ENCODE peak calls at places on chromosomes 11 and 22, in nine cellular contexts. G is IMR-90, H is DND-41, V is colonic mucosa, C is fibroblast of lung, R is psoas muscle, D is Panc1, F is fibroblast of pulmonary artery, E is body of pancreas. W is an unnamed sample.

GRCh38 chr11:68050371-68050841 is 11.6 kb downstream of the TCIRG1 start:
- DNase-seq in G (no peak), H (no peak), V (no peak), C (no peak), R (peak), D (no peak), F (no peak), E (no peak), W (no peak)

GRCh38 chr11:95908826-95909225 is 15.1 kb downstream of the MTMR2 start:
- DNase-seq in G (peak), H (no peak), V (no peak), C (peak), R (no peak), D (no peak), F (peak), E (no peak), W (no peak)

GRCh38 chr11:32333335-32333991 is 101.9 kb downstream of the WT1 start:
- DNase-seq in G (peak), H (no peak), V (peak), C (peak), R (peak), D (no peak), F (peak), E (peak), W (peak)

GRCh38 chr11:111655924-111656323 is 53.7 kb downstream of the SIK2 start:
- DNase-seq in G (no peak), H (no peak), V (no peak), C (no peak), R (no peak), D (no peak), F (no peak), E (no peak), W (no peak)

GRCh38 chr11:88709567-88709966 is 356.2 kb downstream of the GRM5 start:
- DNase-seq in G (no peak), H (no peak), V (peak), C (no peak), R (no peak), D (peak), F (no peak), E (no peak), W (no peak)

GRCh38 chr22:39349967-39350802 is at the start of gene SYNGR1:
- DNase-seq in G (no peak), H (peak), V (no peak), C (no peak), R (no peak), D (no peak), F (no peak), E (peak), W (no peak)

GRCh38 chr11:15109602-15110001 is 5.1 kb upstream of the INSC start:
- DNase-seq in G (no peak), H (no peak), V (no peak), C (no peak), R (no peak), D (no peak), F (no peak), E (no peak), W (no peak)

GRCh38 chr11:114076974-114077373 is 17.5 kb downstream of the ZBTB16 start:
- DNase-seq in G (no peak), H (no peak), V (no peak), C (no peak), R (no peak), D (no peak), F (no peak), E (no peak), W (no peak)

GRCh38 chr11:128937480-128937879 is 5.2 kb downstream of the TP53AIP1 start:
- DNase-seq in G (no peak), H (no peak), V (no peak), C (no peak), R (no peak), D (no peak), F (no peak), E (no peak), W (no peak)

GRCh38 chr11:62295504-62295903 is 3.4 kb downstream of the SCGB1D4 start:
- DNase-seq in G (peak), H (peak), V (no peak), C (peak), R (no peak), D (no peak), F (peak), E (peak), W (no peak)

GRCh38 chr11:64367931-64368672 is 9.1 kb downstream of the RPS6KA4 start:
- DNase-seq in G (no peak), H (no peak), V (no peak), C (no peak), R (no peak), D (no peak), F (no peak), E (no peak), W (no peak)

GRCh38 chr11:69348414-69349235 is 54.7 kb downstream of the MYEOV start:
- DNase-seq in G (no peak), H (no peak), V (peak), C (no peak), R (no peak), D (no peak), F (no peak), E (no peak), W (no peak)

GRCh38 chr11:122696662-122697061 is 41.1 kb downstream of the UBASH3B start:
- DNase-seq in G (no peak), H (peak), V (no peak), C (no peak), R (no peak), D (no peak), F (no peak), E (no peak), W (no peak)

GRCh38 chr11:75265851-75266531 is 25.4 kb downstream of the TPBGL start:
- DNase-seq in G (peak), H (no peak), V (no peak), C (peak), R (peak), D (no peak), F (peak), E (no peak), W (no peak)

GRCh38 chr11:96464695-96465307 is 75.0 kb downstream of the JRKL start:
- DNase-seq in G (peak), H (no peak), V (no peak), C (peak), R (no peak), D (peak), F (peak), E (no peak), W (peak)

GRCh38 chr11:86193297-86194095 is 51.1 kb upstream of the EED start:
- DNase-seq in G (peak), H (peak), V (peak), C (peak), R (peak), D (peak), F (peak), E (peak), W (no peak)

GRCh38 chr11:35511666-35512065 is 13.8 kb downstream of the PAMR1 start:
- DNase-seq in G (peak), H (no peak), V (no peak), C (peak), R (no peak), D (no peak), F (peak), E (no peak), W (no peak)

GRCh38 chr11:106621479-106621878 is 396.8 kb downstream of the GUCY1A2 start:
- DNase-seq in G (no peak), H (no peak), V (no peak), C (no peak), R (no peak), D (no peak), F (no peak), E (no peak), W (no peak)

GRCh38 chr11:129828301-129828836 is 12.7 kb downstream of the TMEM45B start:
- DNase-seq in G (no peak), H (no peak), V (no peak), C (no peak), R (no peak), D (no peak), F (peak), E (peak), W (no peak)

GRCh38 chr11:124115782-124116616 is 749 bp downstream of the VWA5A start:
- DNase-seq in G (no peak), H (no peak), V (peak), C (no peak), R (no peak), D (no peak), F (no peak), E (peak), W (no peak)

GRCh38 chr11:61266602-61267001 is 25.6 kb downstream of the PGA5 start:
- DNase-seq in G (no peak), H (no peak), V (no peak), C (no peak), R (no peak), D (no peak), F (no peak), E (no peak), W (no peak)

GRCh38 chr11:110478410-110478809 is 48.7 kb downstream of the FDX1 start:
- DNase-seq in G (no peak), H (no peak), V (no peak), C (no peak), R (no peak), D (no peak), F (no peak), E (no peak), W (no peak)
- TF ChIP-seq CTCF in G (no peak), H (peak), V (no peak), C (peak), R (no peak), D (peak), F (peak), E (no peak), W (no peak)

GRCh38 chr11:44658451-44658850 is 68.3 kb upstream of the TSPAN18 start:
- DNase-seq in G (peak), H (no peak), V (no peak), C (no peak), R (no peak), D (no peak), F (peak), E (no peak), W (no peak)
- TF ChIP-seq CTCF in G (peak), H (no peak), V (no peak), C (peak), R (no peak), D (no peak), F (peak), E (no peak), W (peak)

GRCh38 chr22:37331034-37331428 is 48.7 kb downstream of the CYTH4 start:
- DNase-seq in G (peak), H (no peak), V (no peak), C (peak), R (no peak), D (no peak), F (peak), E (no peak), W (no peak)
- TF ChIP-seq CTCF in G (no peak), H (no peak), V (no peak), C (no peak), R (no peak), D (no peak), F (no peak), E (no peak), W (no peak)

DNA sequence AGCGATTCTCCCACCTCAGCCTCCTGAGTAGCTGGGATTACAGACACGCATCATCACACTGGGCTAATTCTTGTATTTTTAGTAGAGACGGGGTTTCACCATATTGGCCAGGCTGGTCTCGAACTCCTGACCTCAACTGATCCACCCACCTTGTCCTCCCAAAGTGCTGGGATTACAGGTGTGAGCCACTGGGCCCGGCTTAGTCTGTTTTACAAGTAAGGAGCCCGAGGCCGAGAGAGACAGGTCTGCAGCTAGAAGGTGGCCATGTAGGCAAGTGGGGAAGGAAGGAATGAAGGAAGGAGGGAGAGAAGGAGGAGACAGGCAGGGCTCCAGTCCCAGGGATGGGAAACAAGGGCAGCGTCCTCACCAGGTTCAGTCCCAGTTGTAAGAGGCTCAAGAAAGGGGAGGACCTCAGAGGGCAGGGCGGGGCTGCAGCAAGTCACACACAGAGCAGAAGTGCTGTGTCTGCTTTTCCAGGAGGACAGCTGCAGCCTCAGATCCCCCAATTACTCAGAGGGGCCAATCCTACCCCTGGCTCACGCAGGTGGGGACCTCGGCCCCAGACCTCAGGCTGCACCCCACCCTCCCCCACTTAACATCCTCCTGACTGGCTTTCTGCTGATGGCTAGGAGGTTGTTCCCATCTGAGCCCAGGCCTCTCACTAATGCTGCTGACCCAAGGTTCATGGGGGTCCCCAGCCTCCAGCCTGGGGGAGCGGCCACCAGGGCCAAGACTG is 53.8 kb upstream of the PRR5 start:
- DNase-seq in G (peak), H (no peak), V (no peak), C (no peak), R (peak), D (no peak), F (no peak), E (no peak), W (no peak)
- TF ChIP-seq CTCF in G (no peak), H (no peak), V (no peak), C (no peak), R (no peak), D (no peak), F (no peak), E (no peak), W (no peak)

DNA sequence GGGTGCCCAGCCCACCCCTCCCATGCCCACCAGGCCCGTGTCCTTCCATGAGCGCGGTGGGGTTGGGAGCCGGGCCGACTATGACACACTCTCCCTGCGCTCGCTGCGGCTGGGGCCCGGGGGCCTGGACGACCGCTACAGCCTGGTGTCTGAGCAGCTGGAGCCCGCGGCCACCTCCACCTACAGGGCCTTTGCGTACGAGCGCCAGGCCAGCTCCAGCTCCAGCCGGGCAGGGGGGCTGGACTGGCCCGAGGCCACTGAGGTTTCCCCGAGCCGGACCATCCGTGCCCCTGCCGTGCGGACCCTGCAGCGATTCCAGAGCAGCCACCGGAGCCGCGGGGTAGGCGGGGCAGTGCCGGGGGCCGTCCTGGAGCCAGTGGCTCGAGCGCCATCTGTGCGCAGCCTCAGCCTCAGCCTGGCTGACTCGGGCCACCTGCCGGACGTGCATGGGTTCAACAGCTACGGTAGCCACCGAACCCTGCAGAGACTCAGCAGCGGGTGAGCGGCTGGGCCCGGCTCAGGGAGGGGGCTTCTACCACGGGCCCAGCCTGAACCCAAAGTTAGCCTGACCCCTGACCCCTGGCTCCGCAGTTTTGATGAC is 3.0 kb downstream of the PKP3 start:
- DNase-seq in G (peak), H (no peak), V (peak), C (peak), R (peak), D (no peak), F (peak), E (peak), W (peak)
- TF ChIP-seq CTCF in G (peak), H (no peak), V (no peak), C (peak), R (peak), D (peak), F (peak), E (peak), W (peak)

GRCh38 chr11:125211191-125211953 is 46.8 kb downstream of the PKNOX2 start:
- DNase-seq in G (peak), H (no peak), V (no peak), C (peak), R (peak), D (no peak), F (peak), E (no peak), W (no peak)
- TF ChIP-seq CTCF in G (no peak), H (no peak), V (no peak), C (no peak), R (peak), D (no peak), F (no peak), E (no peak), W (no peak)

W was measured in AG09319.